ENCODE peak calls at places on chromosomes 6 and 20, in nine cellular contexts. W is kidney glomerular epithelial cell; T is pancreas; Q is ELR; B is T-cell; Z is lung; P is HuH-7.5; G is stimulated activated naive B cell treated with anti-CD40 and anti-IgM and Interleukin-4, amounts not matched to agents 10 μg/mL and 1 μg/mL and 100 μg/mL, for 72 hours; H is AG09309. E is an unnamed sample.

GRCh38 chr6:124819340-124819739 is 142.9 kb upstream of the RNF217 start:
- DNase-seq in T (no peak), G (no peak), B (no peak), Q (no peak), Z (no peak), H (no peak), P (no peak), W (no peak), E (no peak)

GRCh38 chr20:53824779-53825178 is 231.1 kb upstream of the ZNF217 start:
- DNase-seq in P (no peak), G (no peak), B (no peak), Z (no peak), T (no peak), W (no peak), H (no peak), Q (no peak), E (no peak)

GRCh38 chr6:105794263-105794662 is 291.9 kb upstream of the PRDM1 start:
- DNase-seq in T (peak; percentile 66), G (no peak), B (no peak), H (no peak), Q (no peak), Z (peak; percentile 56), W (no peak), P (peak; percentile 35), E (peak; percentile 56)

GRCh38 chr6:1535295-1535694 is 74.4 kb upstream of the FOXC1 start:
- DNase-seq in Z (no peak), Q (peak; percentile 42), H (no peak), B (no peak), P (no peak), W (no peak), T (no peak), G (no peak), E (no peak)

GRCh38 chr6:3226422-3227362 is 761 bp downstream of the TUBB2B start:
- DNase-seq in T (no peak), H (no peak), W (peak; percentile 14), B (no peak), Z (no peak), Q (peak; percentile 47), P (peak; percentile 41), G (no peak), E (no peak)

GRCh38 chr6:33668914-33669313 is 42.6 kb downstream of the UQCC2 start:
- DNase-seq in Z (peak; percentile 71), G (no peak), Q (no peak), B (peak; percentile 52), P (peak; percentile 29), H (no peak), T (no peak), W (no peak), E (peak; percentile 68)

GRCh38 chr6:96016781-96017180 is 1.0 kb downstream of the FUT9 start:
- DNase-seq in B (no peak), Z (no peak), Q (no peak), T (no peak), G (no peak), W (no peak), P (no peak), H (no peak), E (no peak)

GRCh38 chr20:37669062-37669772 is 24.6 kb upstream of the CTNNBL1 start:
- DNase-seq in G (no peak), Q (peak; percentile 83), H (no peak), W (no peak), Z (no peak), B (no peak), T (no peak), P (no peak), E (no peak)

GRCh38 chr6:38805682-38806081 is 90.6 kb downstream of the DNAH8 start:
- DNase-seq in B (no peak), W (no peak), P (no peak), T (no peak), G (no peak), Q (no peak), H (no peak), Z (no peak), E (no peak)

GRCh38 chr20:63641792-63642517 is 11.3 kb downstream of the STMN3 start:
- DNase-seq in P (peak; percentile 90), W (peak; percentile 70), T (peak; percentile 92), H (no peak), Q (peak; percentile 87), B (peak; percentile 96), Z (peak; percentile 93), G (peak; percentile 94), E (peak; percentile 100)

GRCh38 chr20:61684136-61684535 is 381.5 kb downstream of the TAF4 start:
- DNase-seq in H (no peak), Q (no peak), T (no peak), G (no peak), B (no peak), P (no peak), W (no peak), Z (no peak), E (no peak)

GRCh38 chr20:46767127-46767761 is 57.8 kb downstream of the SLC2A10 start:
- DNase-seq in H (no peak), W (peak; percentile 25), T (no peak), P (peak; percentile 45), Z (no peak), G (no peak), B (no peak), Q (peak; percentile 75), E (peak; percentile 74)

GRCh38 chr6:159254186-159254585 is 85.0 kb downstream of the FNDC1 start:
- DNase-seq in H (peak; percentile 90), W (no peak), P (no peak), T (no peak), Q (peak; percentile 7), G (no peak), Z (no peak), B (no peak), E (no peak)

GRCh38 chr20:43365691-43366090 is 92.0 kb upstream of the SRSF6 start:
- DNase-seq in T (no peak), Q (no peak), H (no peak), B (no peak), P (no peak), G (no peak), W (no peak), Z (no peak), E (no peak)

GRCh38 chr6:7108196-7108963 is 619 bp downstream of the RREB1 start:
- DNase-seq in P (peak; percentile 54), T (peak; percentile 56), B (no peak), G (peak; percentile 26), W (peak; percentile 63), Q (peak; percentile 70), Z (peak; percentile 58), H (no peak), E (peak; percentile 64)

GRCh38 chr6:156776841-156777576 is at the start of gene ARID1B:
- DNase-seq in Q (peak; percentile 83), B (peak; percentile 75), P (peak; percentile 80), G (peak; percentile 77), W (peak; percentile 52), H (no peak), T (peak; percentile 79), Z (peak; percentile 82), E (peak; percentile 83)

GRCh38 chr20:2038161-2038560 is 44.3 kb upstream of the PDYN start:
- DNase-seq in W (no peak), Q (no peak), T (no peak), Z (no peak), H (no peak), P (no peak), B (no peak), G (no peak), E (no peak)

GRCh38 chr20:43723735-43724134 is 3.1 kb downstream of the GTSF1L start:
- DNase-seq in Q (no peak), B (no peak), P (no peak), G (no peak), T (no peak), Z (no peak), H (no peak), W (no peak), E (no peak)

GRCh38 chr6:80454661-80455365 is 348.3 kb downstream of the BCKDHB start:
- DNase-seq in P (no peak), T (no peak), B (no peak), Q (peak; percentile 81), G (no peak), Z (no peak), W (no peak), H (no peak), E (no peak)

GRCh38 chr6:151551223-151551857 is 57.5 kb downstream of the CCDC170 start:
- DNase-seq in G (no peak), Q (no peak), P (no peak), H (no peak), T (no peak), Z (no peak), W (no peak), B (no peak), E (no peak)

GRCh38 chr6:44466955-44467354 is 79.4 kb downstream of the CDC5L start:
- DNase-seq in Z (no peak), Q (no peak), B (no peak), H (no peak), G (no peak), W (no peak), P (no peak), T (no peak), E (no peak)

GRCh38 chr20:9723501-9723900 is 115.4 kb downstream of the PAK5 start:
- DNase-seq in Q (no peak), H (no peak), Z (no peak), G (no peak), P (no peak), T (no peak), W (no peak), B (no peak), E (no peak)

GRCh38 chr6:57421503-57421902 is 104.1 kb downstream of the PRIM2 start:
- DNase-seq in P (no peak), W (no peak), H (no peak), B (no peak), G (no peak), Q (no peak), T (no peak), Z (no peak), E (no peak)

GRCh38 chr6:42898891-42899361 is 16.9 kb upstream of the PTCRA start:
- DNase-seq in W (peak; percentile 40), P (no peak), B (peak; percentile 47), Q (peak; percentile 84), T (peak; percentile 51), H (no peak), G (peak; percentile 57), Z (peak; percentile 74), E (peak; percentile 77)

GRCh38 chr6:80333342-80333741 is 226.9 kb downstream of the BCKDHB start:
- DNase-seq in Z (no peak), H (no peak), G (no peak), W (no peak), P (no peak), B (no peak), T (no peak), Q (no peak), E (no peak)